ENCODE peak calls at places on chromosomes 12 and 14, in seven cellular contexts. One of them, this sample, is unnamed.

GRCh38 chr12:123892180-123892559 is 80.5 kb downstream of the CCDC92 start:
- DNase-seq in coronary artery: no peak
- DNase-seq in IMR-90: no peak
- DNase-seq in mammary epithelial cell: no peak
- DNase-seq in AG04449: no peak
- DNase-seq in fibroblast of mammary gland: no peak
- DNase-seq in choroid plexus epithelial cell: no peak
- DNase-seq in this sample: no peak

GRCh38 chr14:75711134-75711795 is 50.2 kb downstream of the TTLL5 start:
- DNase-seq in AG04449: peak
- DNase-seq in fibroblast of mammary gland: peak
- DNase-seq in mammary epithelial cell: peak
- DNase-seq in IMR-90: peak
- DNase-seq in coronary artery: no peak
- DNase-seq in choroid plexus epithelial cell: peak
- DNase-seq in this sample: no peak

GRCh38 chr14:54603362-54603761 is 36.4 kb downstream of the SAMD4A start:
- DNase-seq in mammary epithelial cell: peak
- DNase-seq in fibroblast of mammary gland: peak
- DNase-seq in AG04449: no peak
- DNase-seq in coronary artery: no peak
- DNase-seq in choroid plexus epithelial cell: peak
- DNase-seq in IMR-90: peak
- DNase-seq in this sample: no peak

GRCh38 chr12:76457010-76457409 is 102.6 kb downstream of the OSBPL8 start:
- DNase-seq in mammary epithelial cell: peak
- DNase-seq in IMR-90: no peak
- DNase-seq in fibroblast of mammary gland: no peak
- DNase-seq in AG04449: no peak
- DNase-seq in choroid plexus epithelial cell: peak
- DNase-seq in coronary artery: no peak
- DNase-seq in this sample: no peak

GRCh38 chr12:43306066-43306465 is 245.9 kb downstream of the ADAMTS20 start:
- DNase-seq in mammary epithelial cell: peak
- DNase-seq in IMR-90: peak
- DNase-seq in coronary artery: no peak
- DNase-seq in choroid plexus epithelial cell: peak
- DNase-seq in AG04449: peak
- DNase-seq in fibroblast of mammary gland: peak
- DNase-seq in this sample: peak

GRCh38 chr12:27437839-27438238 is 8.7 kb upstream of the SMCO2 start:
- DNase-seq in mammary epithelial cell: no peak
- DNase-seq in coronary artery: no peak
- DNase-seq in IMR-90: no peak
- DNase-seq in choroid plexus epithelial cell: no peak
- DNase-seq in fibroblast of mammary gland: no peak
- DNase-seq in AG04449: no peak
- DNase-seq in this sample: no peak

GRCh38 chr12:14327717-14328116 is 37.8 kb upstream of the ATF7IP start:
- DNase-seq in IMR-90: peak
- DNase-seq in choroid plexus epithelial cell: peak
- DNase-seq in mammary epithelial cell: no peak
- DNase-seq in AG04449: no peak
- DNase-seq in fibroblast of mammary gland: peak
- DNase-seq in coronary artery: no peak
- DNase-seq in this sample: no peak

GRCh38 chr12:48037267-48037915 is 33.1 kb upstream of the COL2A1 start:
- DNase-seq in mammary epithelial cell: no peak
- DNase-seq in coronary artery: no peak
- DNase-seq in AG04449: no peak
- DNase-seq in IMR-90: peak
- DNase-seq in fibroblast of mammary gland: no peak
- DNase-seq in choroid plexus epithelial cell: peak
- DNase-seq in this sample: peak

GRCh38 chr14:51609987-51610283 is 41.8 kb upstream of the FRMD6 start:
- DNase-seq in AG04449: no peak
- DNase-seq in mammary epithelial cell: no peak
- DNase-seq in choroid plexus epithelial cell: peak
- DNase-seq in IMR-90: peak
- DNase-seq in coronary artery: no peak
- DNase-seq in fibroblast of mammary gland: peak
- DNase-seq in this sample: no peak

GRCh38 chr12:97167598-97167997 is 260.5 kb downstream of the NEDD1 start:
- DNase-seq in choroid plexus epithelial cell: no peak
- DNase-seq in IMR-90: no peak
- DNase-seq in fibroblast of mammary gland: no peak
- DNase-seq in coronary artery: no peak
- DNase-seq in AG04449: no peak
- DNase-seq in mammary epithelial cell: peak
- DNase-seq in this sample: no peak

GRCh38 chr14:54902143-54902520 is 494 bp downstream of the GCH1 start:
- DNase-seq in IMR-90: peak
- DNase-seq in choroid plexus epithelial cell: peak
- DNase-seq in coronary artery: peak
- DNase-seq in mammary epithelial cell: peak
- DNase-seq in fibroblast of mammary gland: peak
- DNase-seq in AG04449: no peak
- DNase-seq in this sample: no peak

GRCh38 chr14:50067723-50068495 is 48.5 kb downstream of the VCPKMT start:
- DNase-seq in choroid plexus epithelial cell: peak
- DNase-seq in fibroblast of mammary gland: peak
- DNase-seq in AG04449: peak
- DNase-seq in IMR-90: peak
- DNase-seq in mammary epithelial cell: peak
- DNase-seq in coronary artery: no peak
- DNase-seq in this sample: no peak

GRCh38 chr14:29743566-29743965 is 184.1 kb downstream of the PRKD1 start:
- DNase-seq in IMR-90: no peak
- DNase-seq in AG04449: no peak
- DNase-seq in coronary artery: no peak
- DNase-seq in choroid plexus epithelial cell: no peak
- DNase-seq in fibroblast of mammary gland: no peak
- DNase-seq in mammary epithelial cell: no peak
- DNase-seq in this sample: no peak

GRCh38 chr14:36716614-36717184 is 55.0 kb downstream of the PAX9 start:
- DNase-seq in AG04449: no peak
- DNase-seq in fibroblast of mammary gland: no peak
- DNase-seq in mammary epithelial cell: peak
- DNase-seq in choroid plexus epithelial cell: no peak
- DNase-seq in IMR-90: no peak
- DNase-seq in coronary artery: no peak
- DNase-seq in this sample: no peak

GRCh38 chr12:57740656-57741412 is 2.3 kb upstream of the AGAP2 start:
- DNase-seq in AG04449: no peak
- DNase-seq in mammary epithelial cell: no peak
- DNase-seq in IMR-90: no peak
- DNase-seq in fibroblast of mammary gland: no peak
- DNase-seq in choroid plexus epithelial cell: no peak
- DNase-seq in coronary artery: no peak
- DNase-seq in this sample: no peak

GRCh38 chr14:61736751-61737150 is 25.5 kb upstream of the SNAPC1 start:
- DNase-seq in choroid plexus epithelial cell: peak
- DNase-seq in AG04449: no peak
- DNase-seq in IMR-90: peak
- DNase-seq in coronary artery: no peak
- DNase-seq in fibroblast of mammary gland: no peak
- DNase-seq in mammary epithelial cell: no peak
- DNase-seq in this sample: no peak

GRCh38 chr14:89228921-89229639 is 188.0 kb downstream of the FOXN3 start:
- DNase-seq in IMR-90: no peak
- DNase-seq in coronary artery: no peak
- DNase-seq in fibroblast of mammary gland: no peak
- DNase-seq in choroid plexus epithelial cell: no peak
- DNase-seq in AG04449: no peak
- DNase-seq in mammary epithelial cell: no peak
- DNase-seq in this sample: no peak

GRCh38 chr14:26286806-26287205 is 311.0 kb downstream of the NOVA1 start:
- DNase-seq in AG04449: no peak
- DNase-seq in choroid plexus epithelial cell: peak
- DNase-seq in fibroblast of mammary gland: peak
- DNase-seq in mammary epithelial cell: no peak
- DNase-seq in coronary artery: no peak
- DNase-seq in IMR-90: peak
- DNase-seq in this sample: no peak

GRCh38 chr12:107448198-107448597 is 237.4 kb upstream of the PWP1 start:
- DNase-seq in mammary epithelial cell: no peak
- DNase-seq in coronary artery: no peak
- DNase-seq in AG04449: no peak
- DNase-seq in IMR-90: peak
- DNase-seq in choroid plexus epithelial cell: peak
- DNase-seq in fibroblast of mammary gland: peak
- DNase-seq in this sample: no peak

GRCh38 chr12:108609535-108610335 is 11.9 kb upstream of the TMEM119 start:
- DNase-seq in mammary epithelial cell: no peak
- DNase-seq in choroid plexus epithelial cell: peak
- DNase-seq in IMR-90: peak
- DNase-seq in coronary artery: no peak
- DNase-seq in fibroblast of mammary gland: peak
- DNase-seq in AG04449: peak
- DNase-seq in this sample: no peak

GRCh38 chr12:80056232-80056631 is 43.1 kb upstream of the OTOGL start:
- DNase-seq in mammary epithelial cell: no peak
- DNase-seq in coronary artery: no peak
- DNase-seq in AG04449: no peak
- DNase-seq in choroid plexus epithelial cell: no peak
- DNase-seq in IMR-90: no peak
- DNase-seq in fibroblast of mammary gland: no peak
- DNase-seq in this sample: no peak

GRCh38 chr12:46365951-46366379 is 6.6 kb downstream of the SLC38A2 start:
- DNase-seq in IMR-90: no peak
- DNase-seq in AG04449: no peak
- DNase-seq in coronary artery: no peak
- DNase-seq in choroid plexus epithelial cell: peak
- DNase-seq in fibroblast of mammary gland: no peak
- DNase-seq in mammary epithelial cell: no peak
- DNase-seq in this sample: no peak

GRCh38 chr14:64915797-64916196 is 1.5 kb downstream of the CHURC1 start:
- DNase-seq in mammary epithelial cell: no peak
- DNase-seq in choroid plexus epithelial cell: no peak
- DNase-seq in IMR-90: no peak
- DNase-seq in AG04449: no peak
- DNase-seq in fibroblast of mammary gland: no peak
- DNase-seq in coronary artery: no peak
- DNase-seq in this sample: no peak

GRCh38 chr12:28631831-28632230 is 441.6 kb downstream of the CCDC91 start:
- DNase-seq in choroid plexus epithelial cell: peak
- DNase-seq in fibroblast of mammary gland: peak
- DNase-seq in mammary epithelial cell: peak
- DNase-seq in AG04449: no peak
- DNase-seq in IMR-90: peak
- DNase-seq in coronary artery: no peak
- DNase-seq in this sample: no peak

GRCh38 chr14:93745603-93746273 is 42.5 kb downstream of the PRIMA1 start:
- DNase-seq in choroid plexus epithelial cell: no peak
- DNase-seq in fibroblast of mammary gland: no peak
- DNase-seq in AG04449: no peak
- DNase-seq in IMR-90: no peak
- DNase-seq in coronary artery: no peak
- DNase-seq in mammary epithelial cell: no peak
- DNase-seq in this sample: no peak

GRCh38 chr14:92945959-92946846 is 23.3 kb downstream of the CHGA start:
- DNase-seq in IMR-90: peak
- DNase-seq in mammary epithelial cell: peak
- DNase-seq in coronary artery: no peak
- DNase-seq in fibroblast of mammary gland: peak
- DNase-seq in AG04449: no peak
- DNase-seq in choroid plexus epithelial cell: peak
- DNase-seq in this sample: peak

GRCh38 chr12:120012067-120012621 is 23.1 kb downstream of the BICDL1 start:
- DNase-seq in fibroblast of mammary gland: peak
- DNase-seq in choroid plexus epithelial cell: peak
- DNase-seq in IMR-90: peak
- DNase-seq in AG04449: no peak
- DNase-seq in mammary epithelial cell: peak
- DNase-seq in coronary artery: no peak
- DNase-seq in this sample: no peak

DNA sequence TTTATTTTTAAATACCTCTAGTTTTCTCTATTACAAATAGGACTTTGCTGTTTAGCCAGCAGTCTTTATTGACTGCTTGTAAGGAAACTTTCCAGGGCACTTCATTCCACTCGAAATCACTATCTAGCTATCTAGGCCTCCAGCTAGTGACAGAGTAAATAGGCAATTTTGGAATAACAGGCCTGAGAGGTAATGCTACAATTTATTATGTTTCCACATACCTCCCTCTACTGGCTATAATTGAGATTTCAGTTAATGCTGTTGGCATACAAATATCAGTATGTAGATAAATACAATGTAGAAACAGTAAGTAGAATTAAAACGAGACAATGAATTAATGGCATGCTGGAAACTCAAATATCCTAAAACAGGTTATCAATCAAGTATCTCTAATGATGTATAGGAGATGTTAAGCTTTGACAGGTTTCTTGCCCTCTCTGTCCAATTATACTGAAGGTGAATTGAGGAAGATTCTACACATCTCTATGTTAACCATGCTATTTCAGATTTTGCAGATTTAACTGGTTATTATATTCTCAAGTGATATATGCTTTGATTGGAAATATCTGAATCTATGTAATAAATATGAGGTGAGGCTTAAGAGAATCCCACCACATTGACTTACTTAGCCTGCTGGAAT is 7.2 kb downstream of the DTD2 start:
- DNase-seq in IMR-90: peak
- DNase-seq in mammary epithelial cell: peak
- DNase-seq in AG04449: no peak
- DNase-seq in choroid plexus epithelial cell: peak
- DNase-seq in coronary artery: no peak
- DNase-seq in fibroblast of mammary gland: peak
- DNase-seq in this sample: no peak
- TF ChIP-seq CTCF in IMR-90: peak
- TF ChIP-seq CTCF in mammary epithelial cell: peak
- TF ChIP-seq CTCF in AG04449: peak
- TF ChIP-seq CTCF in choroid plexus epithelial cell: peak
- TF ChIP-seq CTCF in coronary artery: peak
- TF ChIP-seq CTCF in fibroblast of mammary gland: peak
- TF ChIP-seq CTCF in this sample: peak

GRCh38 chr12:40647651-40648050 is 44.6 kb upstream of the CNTN1 start:
- DNase-seq in fibroblast of mammary gland: peak
- DNase-seq in mammary epithelial cell: peak
- DNase-seq in AG04449: no peak
- DNase-seq in coronary artery: no peak
- DNase-seq in choroid plexus epithelial cell: no peak
- DNase-seq in IMR-90: no peak
- DNase-seq in this sample: no peak
- TF ChIP-seq CTCF in fibroblast of mammary gland: no peak
- TF ChIP-seq CTCF in mammary epithelial cell: no peak
- TF ChIP-seq CTCF in AG04449: no peak
- TF ChIP-seq CTCF in coronary artery: no peak
- TF ChIP-seq CTCF in choroid plexus epithelial cell: no peak
- TF ChIP-seq CTCF in IMR-90: no peak
- TF ChIP-seq CTCF in this sample: no peak

GRCh38 chr12:64059685-64060084 is 162.4 kb downstream of the KICS2 start:
- DNase-seq in AG04449: no peak
- DNase-seq in coronary artery: no peak
- DNase-seq in mammary epithelial cell: peak
- DNase-seq in choroid plexus epithelial cell: no peak
- DNase-seq in IMR-90: no peak
- DNase-seq in fibroblast of mammary gland: peak
- DNase-seq in this sample: no peak
- TF ChIP-seq CTCF in AG04449: no peak
- TF ChIP-seq CTCF in coronary artery: no peak
- TF ChIP-seq CTCF in mammary epithelial cell: no peak
- TF ChIP-seq CTCF in choroid plexus epithelial cell: no peak
- TF ChIP-seq CTCF in IMR-90: no peak
- TF ChIP-seq CTCF in fibroblast of mammary gland: no peak
- TF ChIP-seq CTCF in this sample: no peak

GRCh38 chr12:52984136-52984535 is 22.1 kb upstream of the EIF4B start:
- DNase-seq in fibroblast of mammary gland: no peak
- DNase-seq in IMR-90: no peak
- DNase-seq in mammary epithelial cell: no peak
- DNase-seq in choroid plexus epithelial cell: no peak
- DNase-seq in coronary artery: no peak
- DNase-seq in AG04449: no peak
- DNase-seq in this sample: no peak
- TF ChIP-seq CTCF in fibroblast of mammary gland: no peak
- TF ChIP-seq CTCF in IMR-90: no peak
- TF ChIP-seq CTCF in mammary epithelial cell: peak
- TF ChIP-seq CTCF in choroid plexus epithelial cell: no peak
- TF ChIP-seq CTCF in coronary artery: no peak
- TF ChIP-seq CTCF in AG04449: peak
- TF ChIP-seq CTCF in this sample: no peak

This sample was measured in kidney epithelial cell.